ENCODE peak calls at places on chromosome 14, in seven cellular contexts. I is MM.1S; T is tibial artery; L is CD4-positive, alpha-beta T cell; C is neural progenitor cell; A is heart right ventricle; Q is SJCRH30. X is an unnamed sample.

GRCh38 chr14:76742961-76743360 is 18.3 kb upstream of the VASH1 start:
- DNase-seq in I (no peak), T (no peak), L (no peak), C (no peak), A (no peak), Q (peak; percentile 23), X (no peak)

GRCh38 chr14:68824517-68825347 is 31.9 kb upstream of the ZFP36L1 start:
- DNase-seq in I (peak; percentile 30), T (peak; percentile 86), L (no peak), C (peak; percentile 90), A (peak; percentile 83), Q (peak; percentile 94), X (peak; percentile 50)

GRCh38 chr14:68110989-68111704 is 291.6 kb downstream of the RAD51B start:
- DNase-seq in I (no peak), T (no peak), L (no peak), C (no peak), A (no peak), Q (peak; percentile 37), X (no peak)

GRCh38 chr14:96304956-96305355 is 48.9 kb downstream of the BDKRB1 start:
- DNase-seq in I (no peak), T (no peak), L (no peak), C (peak; percentile 69), A (no peak), Q (no peak), X (no peak)

GRCh38 chr14:103550451-103551337 is 11.8 kb downstream of the BAG5 start:
- DNase-seq in I (no peak), T (no peak), L (no peak), C (no peak), A (no peak), Q (no peak), X (no peak)

GRCh38 chr14:55301722-55302121 is 30.5 kb downstream of the FBXO34 start:
- DNase-seq in I (no peak), T (no peak), L (no peak), C (no peak), A (no peak), Q (no peak), X (no peak)

GRCh38 chr14:86003998-86004397 is 474.1 kb downstream of the FLRT2 start:
- DNase-seq in I (no peak), T (no peak), L (no peak), C (no peak), A (no peak), Q (no peak), X (no peak)

GRCh38 chr14:101853455-101854018 is 92.0 kb downstream of the PPP2R5C start:
- DNase-seq in I (no peak), T (no peak), L (no peak), C (peak; percentile 29), A (no peak), Q (no peak), X (no peak)

GRCh38 chr14:95477411-95478089 is 38.9 kb downstream of the SYNE3 start:
- DNase-seq in I (no peak), T (no peak), L (no peak), C (no peak), A (no peak), Q (no peak), X (no peak)

GRCh38 chr14:105077649-105077995 is 12.4 kb upstream of the GPR132 start:
- DNase-seq in I (no peak), T (no peak), L (no peak), C (no peak), A (no peak), Q (no peak), X (no peak)

GRCh38 chr14:77554207-77554606 is 55.6 kb upstream of the ISM2 start:
- DNase-seq in I (no peak), T (no peak), L (no peak), C (no peak), A (no peak), Q (no peak), X (no peak)

GRCh38 chr14:94129111-94129757 is at the start of gene IFI27L2:
- DNase-seq in I (peak; percentile 67), T (peak; percentile 74), L (peak; percentile 43), C (peak; percentile 94), A (peak; percentile 86), Q (peak; percentile 89), X (peak; percentile 74)
- H3K27ac ChIP-seq in I (no peak within 1 kb of the TSS), T (peak within 1 kb of the TSS; percentile 75), L (no peak within 1 kb of the TSS), C (no peak within 1 kb of the TSS), A (no peak within 1 kb of the TSS), Q (no peak within 1 kb of the TSS), X (peak within 1 kb of the TSS; percentile 82)

GRCh38 chr14:71362920-71363584 is 455.8 kb downstream of the PCNX1 start:
- DNase-seq in I (no peak), T (no peak), L (no peak), C (no peak), A (no peak), Q (no peak), X (no peak)
- H3K27ac ChIP-seq in I (no peak overlapping the region), T (peak overlapping the region; percentile 65), L (no peak overlapping the region), C (no peak overlapping the region), A (no peak overlapping the region), Q (no peak overlapping the region), X (no peak overlapping the region)

DNA sequence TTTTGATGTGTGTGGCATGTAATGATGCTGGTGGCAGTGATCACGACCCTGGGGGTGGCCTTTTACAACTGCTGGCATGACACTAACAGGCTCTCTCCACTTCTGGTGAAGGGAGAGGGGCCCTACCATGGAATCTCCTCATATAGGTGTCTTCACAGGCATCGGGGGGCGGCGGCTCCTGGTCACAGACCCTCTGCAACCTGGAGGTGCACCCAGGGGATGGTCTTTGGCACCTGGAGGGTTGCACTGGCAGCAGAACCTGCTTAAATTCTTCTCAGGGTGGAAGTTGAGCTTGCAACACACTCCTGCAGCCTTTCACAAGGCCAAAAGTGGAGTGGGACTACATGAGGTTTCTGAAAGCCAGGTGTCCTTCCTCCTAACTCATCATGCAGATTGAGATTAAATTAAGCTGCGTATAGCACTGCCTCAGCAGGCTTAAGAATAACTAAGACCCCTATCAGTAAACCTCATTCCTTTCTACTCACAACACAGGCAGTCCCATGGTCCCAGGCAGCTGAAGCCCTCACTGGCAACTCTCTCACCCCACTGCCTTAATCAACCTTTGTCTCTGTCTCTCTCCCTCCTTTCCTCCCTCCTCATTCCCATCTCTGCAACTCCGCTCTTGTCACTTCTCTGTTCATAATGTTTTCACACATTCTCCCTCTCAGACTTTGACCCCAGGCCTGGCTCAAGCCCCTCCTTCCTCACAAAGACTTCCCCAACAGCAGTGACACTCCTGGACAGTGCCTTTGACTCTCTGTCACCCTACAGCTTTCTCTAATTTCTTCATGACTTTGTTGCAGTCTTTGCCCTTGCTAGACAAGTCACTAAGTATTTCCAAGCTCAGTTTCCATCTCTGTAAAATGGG is 18.9 kb downstream of the NID2 start:
- DNase-seq in I (no peak), T (no peak), L (no peak), C (no peak), A (no peak), Q (no peak), X (no peak)
- H3K27ac ChIP-seq in I (no peak overlapping the region), T (peak overlapping the region; percentile 47), L (no peak overlapping the region), C (no peak overlapping the region), A (no peak overlapping the region), Q (no peak overlapping the region), X (no peak overlapping the region)

GRCh38 chr14:73745571-73746539 is 31.7 kb upstream of the PNMA1 start:
- DNase-seq in I (no peak), T (no peak), L (no peak), C (no peak), A (no peak), Q (no peak), X (no peak)

GRCh38 chr14:73749706-73750105 is 35.5 kb upstream of the PNMA1 start:
- DNase-seq in I (no peak), T (no peak), L (no peak), C (no peak), A (no peak), Q (no peak), X (no peak)

GRCh38 chr14:73748858-73749357 is 34.7 kb upstream of the PNMA1 start:
- DNase-seq in I (no peak), T (no peak), L (no peak), C (no peak), A (no peak), Q (no peak), X (no peak)

GRCh38 chr14:73746540-73747385 is 32.6 kb upstream of the PNMA1 start:
- DNase-seq in I (no peak), T (no peak), L (no peak), C (peak; percentile 55), A (no peak), Q (peak; percentile 38), X (no peak)

GRCh38 chr14:73747386-73748211 is 33.4 kb upstream of the PNMA1 start:
- DNase-seq in I (no peak), T (no peak), L (no peak), C (no peak), A (no peak), Q (no peak), X (no peak)
- H3K27ac ChIP-seq in I (no peak overlapping the region), T (peak overlapping the region; percentile 96), L (no peak overlapping the region), C (no peak overlapping the region), A (no peak overlapping the region), Q (no peak overlapping the region), X (no peak overlapping the region)

GRCh38 chr14:99747167-99747566 is 46.0 kb upstream of the EML1 start:
- DNase-seq in I (no peak), T (no peak), L (no peak), C (no peak), A (no peak), Q (no peak), X (no peak)
- H3K27ac ChIP-seq in I (no peak overlapping the region), T (peak overlapping the region; percentile 33), L (no peak overlapping the region), C (no peak overlapping the region), A (no peak overlapping the region), Q (no peak overlapping the region), X (no peak overlapping the region)

DNA sequence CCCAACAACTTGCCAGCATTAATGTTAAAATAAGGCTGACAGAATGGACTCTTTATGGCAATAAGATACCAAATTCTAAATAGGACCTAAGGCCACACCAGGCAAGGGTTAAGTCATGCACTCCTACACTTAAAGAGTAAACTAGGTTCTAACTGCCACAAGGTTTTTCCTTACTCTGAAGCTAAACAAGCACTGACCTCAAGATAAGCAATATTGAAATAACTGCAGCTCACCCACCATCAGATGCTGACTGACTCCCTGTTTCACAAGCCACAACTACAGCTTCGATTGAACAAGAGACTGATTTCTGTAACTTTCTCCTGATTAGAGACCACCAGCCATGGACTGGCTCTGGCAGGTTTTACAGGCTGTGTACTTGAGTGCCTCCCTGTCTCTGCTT is 70.7 kb upstream of the DAAM1 start:
- DNase-seq in I (no peak), T (no peak), L (no peak), C (no peak), A (no peak), Q (no peak), X (no peak)
- H3K27ac ChIP-seq in I (no peak overlapping the region), T (no peak overlapping the region), L (no peak overlapping the region), C (no peak overlapping the region), A (no peak overlapping the region), Q (no peak overlapping the region), X (no peak overlapping the region)

GRCh38 chr14:99318091-99318958 is 46.3 kb upstream of the BCL11B start:
- DNase-seq in I (no peak), T (no peak), L (no peak), C (no peak), A (no peak), Q (peak; percentile 93), X (no peak)
- H3K27ac ChIP-seq in I (no peak overlapping the region), T (no peak overlapping the region), L (no peak overlapping the region), C (no peak overlapping the region), A (no peak overlapping the region), Q (peak overlapping the region; percentile 34), X (no peak overlapping the region)

X was measured in caudate nucleus.